ENCODE peak calls at places on chromosomes 4 and X, in eight cellular contexts. Z, X, A, P, I, N, E and L are unnamed samples.

GRCh38 chr4:10808591-10808990 is 124.0 kb upstream of the CLNK start:
- DNase-seq in Z (no peak), X (no peak), A (no peak), P (no peak), I (no peak), N (peak), E (no peak), L (no peak)

GRCh38 chr4:40201898-40202297 is 5.1 kb downstream of the RHOH start:
- DNase-seq in Z (no peak), X (no peak), A (no peak), P (no peak), I (no peak), N (no peak), E (no peak), L (no peak)

GRCh38 chr4:118813561-118813960 is 22.4 kb downstream of the SEC24D start:
- DNase-seq in Z (peak), X (peak), A (no peak), P (no peak), I (no peak), N (no peak), E (no peak), L (no peak)

GRCh38 chrX:9635368-9635767 is 130.3 kb downstream of the GPR143 start:
- DNase-seq in Z (no peak), X (peak), A (no peak), P (no peak), I (no peak), N (no peak), E (no peak), L (no peak)

GRCh38 chr4:153115322-153116100 is 88.7 kb upstream of the TRIM2 start:
- DNase-seq in Z (no peak), X (no peak), A (peak), P (no peak), I (no peak), N (peak), E (peak), L (peak)

GRCh38 chr4:675980-676870 is 1.9 kb downstream of the MYL5 start:
- DNase-seq in Z (no peak), X (no peak), A (no peak), P (no peak), I (no peak), N (no peak), E (no peak), L (no peak)

GRCh38 chr4:73021634-73022033 is 47.9 kb downstream of the COX18 start:
- DNase-seq in Z (peak), X (peak), A (peak), P (peak), I (no peak), N (no peak), E (no peak), L (no peak)

GRCh38 chr4:98653890-98654867 is 4.2 kb downstream of the TSPAN5 start:
- DNase-seq in Z (no peak), X (no peak), A (peak), P (no peak), I (no peak), N (peak), E (no peak), L (no peak)

GRCh38 chr4:32133734-32134133 is 1413.6 kb downstream of the PCDH7 start:
- DNase-seq in Z (no peak), X (no peak), A (no peak), P (no peak), I (no peak), N (no peak), E (no peak), L (no peak)

GRCh38 chr4:59597536-59598232 is 1602.4 kb upstream of the ADGRL3 start:
- DNase-seq in Z (no peak), X (no peak), A (no peak), P (no peak), I (no peak), N (no peak), E (no peak), L (no peak)

GRCh38 chr4:77662396-77662795 is 56.8 kb downstream of the CXCL13 start:
- DNase-seq in Z (no peak), X (peak), A (no peak), P (peak), I (no peak), N (no peak), E (no peak), L (no peak)